ENCODE peak calls at places on chromosomes 6 and 20, in five cellular contexts. J is HFF-Myc, E is nephron progenitor cell, O is breast epithelium, C is neural progenitor cell. U is an unnamed sample.

GRCh38 chr20:56636701-56637100 is 7.6 kb downstream of the TFAP2C start:
- DNase-seq in E (no peak), O (no peak), C (no peak), J (peak; percentile 33), U (peak; percentile 61)

GRCh38 chr20:3753098-3753497 is 14.5 kb downstream of the ADISSP start:
- DNase-seq in J (no peak), C (peak; percentile 85), E (peak; percentile 73), O (no peak), U (peak; percentile 49)

GRCh38 chr20:57647006-57647932 is 27.0 kb upstream of the ZBP1 start:
- DNase-seq in E (no peak), C (no peak), J (no peak), O (no peak), U (no peak)

GRCh38 chr6:143397229-143398222 is 53.0 kb downstream of the ADAT2 start:
- DNase-seq in C (peak; percentile 20), E (peak; percentile 39), J (peak; percentile 58), O (peak; percentile 58), U (peak; percentile 23)

GRCh38 chr6:140445474-140446004 is 1071.1 kb upstream of the CITED2 start:
- DNase-seq in O (no peak), E (no peak), C (no peak), J (no peak), U (no peak)

GRCh38 chr6:108660251-108660650 is 99.5 kb downstream of the FOXO3 start:
- DNase-seq in C (no peak), E (no peak), J (no peak), O (no peak), U (no peak)

GRCh38 chr6:106556368-106556960 is 72.8 kb downstream of the RTN4IP1 start:
- DNase-seq in C (no peak), E (no peak), O (no peak), J (no peak), U (no peak)

GRCh38 chr6:14417377-14417776 is 299.8 kb downstream of the CD83 start:
- DNase-seq in O (no peak), E (no peak), J (no peak), C (no peak), U (no peak)

GRCh38 chr20:48463916-48464315 is 363.9 kb downstream of the PREX1 start:
- DNase-seq in E (no peak), J (peak; percentile 5), O (no peak), C (no peak), U (no peak)

GRCh38 chr20:11844691-11845090 is 73.0 kb upstream of the BTBD3 start:
- DNase-seq in C (no peak), J (no peak), O (no peak), E (no peak), U (no peak)

GRCh38 chr6:7543761-7544424 is 2.4 kb downstream of the DSP start:
- DNase-seq in O (no peak), J (no peak), E (peak; percentile 31), C (peak; percentile 59), U (no peak)

GRCh38 chr6:134217110-134217509 is 100.8 kb downstream of the SGK1 start:
- DNase-seq in J (no peak), C (no peak), O (no peak), E (no peak), U (no peak)

GRCh38 chr20:59925894-59926293 is 7.5 kb downstream of the SYCP2 start:
- DNase-seq in J (no peak), O (no peak), C (no peak), E (no peak), U (no peak)

GRCh38 chr6:25710287-25710686 is 44.3 kb upstream of the SLC17A4 start:
- DNase-seq in E (no peak), C (no peak), O (no peak), J (no peak), U (no peak)

GRCh38 chr6:131807644-131808459 is at the start of gene ENPP1:
- DNase-seq in C (peak; percentile 83), E (peak; percentile 76), J (no peak), O (peak; percentile 71), U (peak; percentile 45)

GRCh38 chr6:111502154-111502553 is 19.1 kb upstream of the REV3L start:
- DNase-seq in J (no peak), O (no peak), C (no peak), E (no peak), U (no peak)

GRCh38 chr6:157768863-157769551 is 54.0 kb upstream of the SNX9 start:
- DNase-seq in O (no peak), E (no peak), C (no peak), J (no peak), U (no peak)

GRCh38 chr6:157823523-157824370 is 701 bp downstream of the SNX9 start:
- DNase-seq in O (peak; percentile 59), J (no peak), E (peak; percentile 50), C (peak; percentile 52), U (peak; percentile 62)

GRCh38 chr20:7693761-7694160 is 246.5 kb downstream of the HAO1 start:
- DNase-seq in J (no peak), C (no peak), O (no peak), E (no peak), U (peak; percentile 16)

GRCh38 chr6:64221776-64222175 is 586.2 kb downstream of the PHF3 start:
- DNase-seq in J (no peak), O (no peak), E (no peak), C (no peak), U (no peak)

GRCh38 chr6:149545258-149545753 is 537 bp downstream of the PPIL4 start:
- DNase-seq in O (no peak), E (peak; percentile 33), J (no peak), C (peak; percentile 36), U (no peak)

GRCh38 chr6:168035098-168035660 is 37.7 kb downstream of the KIF25 start:
- DNase-seq in J (peak; percentile 51), O (no peak), E (peak; percentile 73), C (peak; percentile 91), U (peak; percentile 12)

GRCh38 chr6:127641905-127642304 is 64.9 kb downstream of the C6orf58 start:
- DNase-seq in E (peak; percentile 26), J (peak; percentile 20), C (peak; percentile 72), O (no peak), U (no peak)

GRCh38 chr6:132132911-132133639 is 181.9 kb upstream of the CCN2 start:
- DNase-seq in J (no peak), O (no peak), C (no peak), E (no peak), U (no peak)

GRCh38 chr6:150266963-150267685 is 101.7 kb upstream of the IYD start:
- DNase-seq in C (no peak), O (no peak), E (no peak), J (no peak), U (no peak)

GRCh38 chr20:47727170-47727880 is 58.0 kb downstream of the SULF2 start:
- DNase-seq in J (no peak), C (no peak), O (no peak), E (no peak), U (no peak)

GRCh38 chr20:50379049-50379990 is 130.9 kb upstream of the PTPN1 start:
- DNase-seq in J (peak; percentile 51), E (no peak), C (no peak), O (peak; percentile 80), U (peak; percentile 79)

DNA sequence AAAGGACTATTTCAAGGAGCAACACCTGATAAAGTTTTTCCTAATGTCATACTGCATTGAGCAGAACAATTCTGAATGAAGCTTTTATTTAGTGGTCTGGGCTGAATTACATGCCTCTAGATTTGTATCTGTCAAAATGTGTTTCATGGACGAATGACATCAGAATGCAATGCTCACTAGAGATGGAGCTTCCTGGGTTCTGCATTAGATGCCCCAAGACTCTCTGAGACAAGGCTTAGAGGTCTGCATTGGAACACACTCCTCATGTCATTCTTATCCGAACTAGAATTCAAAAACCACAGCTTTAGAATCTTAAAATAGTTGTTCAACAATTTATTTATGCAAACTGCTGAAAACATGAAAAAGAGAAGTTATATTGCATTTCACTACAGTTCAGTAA is 62.0 kb downstream of the SYNE1 start:
- DNase-seq in J (no peak), E (no peak), C (no peak), O (no peak), U (no peak)
- TF ChIP-seq CTCF in J (no peak), E (no peak), C (no peak), O (no peak), U (no peak)

DNA sequence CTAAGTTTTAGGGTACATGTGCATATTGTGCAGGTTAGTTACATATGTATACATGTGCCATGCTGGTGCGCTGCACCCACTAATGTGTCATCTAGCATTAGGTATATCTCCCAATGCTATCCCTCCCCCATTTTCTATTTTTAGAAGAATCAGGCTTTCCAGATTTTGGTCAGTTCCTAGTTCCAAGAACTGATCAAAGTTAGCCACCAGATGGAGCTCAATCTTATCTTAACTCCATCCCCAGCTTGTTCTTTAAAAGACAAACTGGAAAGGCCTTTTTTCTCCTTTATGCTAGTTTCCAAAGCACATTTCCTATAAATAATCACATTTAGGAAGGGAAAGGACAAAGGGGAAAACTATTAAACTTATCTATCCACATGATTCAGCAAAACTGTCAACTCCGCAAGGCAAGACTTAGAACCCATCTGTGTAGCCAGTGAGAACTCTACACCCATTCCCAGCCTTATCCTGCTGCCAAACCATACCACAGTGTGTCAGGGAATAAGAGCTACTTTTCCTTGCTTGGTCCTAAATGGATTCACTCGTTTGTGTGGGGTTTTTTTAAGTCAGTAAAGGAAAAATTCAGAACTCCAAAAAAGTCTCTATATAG is 22.8 kb upstream of the KHDC1 start:
- DNase-seq in J (no peak), C (peak; percentile 59), E (no peak), O (no peak), U (no peak)
- TF ChIP-seq CTCF in J (peak; percentile 33), C (peak; percentile 63), E (peak; percentile 32), O (no peak), U (peak; percentile 56)

DNA sequence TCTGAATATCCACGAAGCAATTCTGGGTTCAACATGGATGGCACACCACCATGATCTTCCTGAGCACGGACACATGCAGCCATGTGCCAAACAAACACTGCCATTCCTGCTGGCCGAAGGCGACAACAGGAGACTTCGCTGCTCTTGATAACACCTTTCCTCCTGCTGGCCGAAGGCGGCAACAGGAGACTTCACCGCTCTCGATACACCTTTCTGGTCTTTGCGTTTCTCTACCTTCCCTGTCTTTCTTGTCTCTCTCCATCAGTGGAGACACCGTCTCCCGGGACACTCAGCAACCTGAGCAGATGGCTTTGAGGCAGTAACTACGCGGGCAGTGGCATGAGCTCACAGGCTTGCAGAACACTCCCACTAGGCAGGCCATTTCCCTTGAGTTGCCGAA is 54.9 kb upstream of the MPC1 start:
- DNase-seq in E (no peak), O (no peak), C (no peak), J (no peak), U (no peak)
- TF ChIP-seq CTCF in E (no peak), O (no peak), C (no peak), J (no peak), U (no peak)

DNA sequence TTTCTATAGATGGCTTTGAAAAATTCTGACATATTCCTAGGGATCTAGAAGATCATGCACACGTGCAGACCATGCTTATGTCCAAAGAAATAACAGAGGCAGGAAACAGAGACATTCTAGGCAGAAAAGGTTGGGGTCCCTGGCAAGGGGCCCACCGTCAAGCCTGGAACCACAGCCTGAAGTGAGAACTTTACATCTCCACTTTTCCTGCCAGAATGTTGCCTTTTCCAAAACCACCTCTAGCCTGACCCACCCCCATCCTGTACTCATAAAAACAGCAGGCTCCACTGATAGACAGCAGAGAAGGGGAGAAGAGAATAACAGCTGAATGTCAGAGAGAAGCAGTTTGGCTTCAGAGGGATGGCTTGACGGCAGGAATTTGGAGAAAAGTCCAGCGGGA is 257.3 kb upstream of the NT5E start:
- DNase-seq in C (no peak), O (no peak), J (no peak), E (no peak), U (no peak)
- TF ChIP-seq CTCF in C (no peak), O (no peak), J (no peak), E (no peak), U (no peak)

GRCh38 chr20:2713285-2713684 is 20.7 kb downstream of the EBF4 start:
- DNase-seq in E (no peak), O (no peak), J (no peak), C (no peak), U (no peak)
- TF ChIP-seq CTCF in E (no peak), O (no peak), J (peak; percentile 19), C (peak; percentile 39), U (peak; percentile 18)

GRCh38 chr20:40551125-40551530 is 137.9 kb downstream of the MAFB start:
- DNase-seq in O (no peak), C (no peak), J (no peak), E (no peak), U (no peak)
- TF ChIP-seq CTCF in O (no peak), C (no peak), J (no peak), E (no peak), U (no peak)

U was measured in AG09319.